ENCODE peak calls at places on chromosome 12, in seven cellular contexts. V, G, J, P, Y, D and W are unnamed samples.
A peak's percentile ranks its signal among the peaks of the same experiment; 100 is the strongest.

GRCh38 chr12:42468853-42469252 is 120.7 kb downstream of the PRICKLE1 start:
- DNase-seq in J (no peak), Y (no peak), V (no peak), P (no peak), G (no peak), D (no peak), W (no peak)

GRCh38 chr12:49809369-49810158 is 18.6 kb downstream of the NCKAP5L start:
- DNase-seq in G (no peak), Y (peak; percentile 53), D (no peak), J (peak; percentile 54), V (no peak), P (no peak), W (peak; percentile 53)

GRCh38 chr12:53231859-53232640 is at the start of gene RARG:
- DNase-seq in J (no peak), D (peak; percentile 60), Y (peak; percentile 64), G (no peak), V (peak; percentile 83), P (peak; percentile 79), W (peak; percentile 51)

GRCh38 chr12:51076235-51076930 is 7.0 kb downstream of the CSRNP2 start:
- DNase-seq in Y (no peak), P (no peak), D (peak; percentile 16), J (no peak), V (no peak), G (no peak), W (no peak)

GRCh38 chr12:17264603-17265002 is 658.6 kb upstream of the LMO3 start:
- DNase-seq in P (no peak), G (no peak), D (no peak), J (no peak), Y (no peak), V (no peak), W (no peak)

GRCh38 chr12:69388371-69388770 is 28.8 kb downstream of the YEATS4 start:
- DNase-seq in Y (no peak), J (no peak), G (peak; percentile 81), D (peak; percentile 80), V (no peak), P (no peak), W (peak; percentile 76)

GRCh38 chr12:65993173-65993572 is 137.4 kb downstream of the LLPH start:
- DNase-seq in Y (no peak), V (no peak), D (no peak), P (no peak), J (no peak), G (no peak), W (no peak)

GRCh38 chr12:14664434-14665023 is 31.9 kb downstream of the GUCY2C start:
- DNase-seq in V (no peak), J (no peak), D (peak; percentile 66), P (no peak), G (peak; percentile 35), Y (peak; percentile 42), W (peak; percentile 40)

GRCh38 chr12:130949806-130950205 is 3.9 kb upstream of the ADGRD1 start:
- DNase-seq in D (peak; percentile 54), G (no peak), V (no peak), P (no peak), Y (no peak), J (no peak), W (no peak)

GRCh38 chr12:118737985-118738540 is 243.3 kb upstream of the SRRM4 start:
- DNase-seq in Y (no peak), V (no peak), P (no peak), G (no peak), D (no peak), J (no peak), W (no peak)

GRCh38 chr12:87464565-87464964 is 564.6 kb downstream of the C12orf50 start:
- DNase-seq in P (no peak), V (no peak), G (no peak), Y (no peak), D (no peak), J (no peak), W (no peak)

GRCh38 chr12:124684496-124684895 is 117.1 kb upstream of the NCOR2 start:
- DNase-seq in P (no peak), J (no peak), Y (no peak), G (peak; percentile 11), D (peak; percentile 58), V (no peak), W (peak; percentile 59)

GRCh38 chr12:65232490-65233077 is 45.9 kb upstream of the MSRB3 start:
- DNase-seq in V (no peak), Y (peak; percentile 13), D (peak; percentile 44), J (no peak), P (no peak), G (peak; percentile 38), W (peak; percentile 35)

GRCh38 chr12:86945685-86946196 is 689.5 kb upstream of the MGAT4C start:
- DNase-seq in J (no peak), P (no peak), G (no peak), Y (peak; percentile 42), V (no peak), D (no peak), W (no peak)

GRCh38 chr12:122721057-122721545 is 4.5 kb upstream of the HCAR3 start:
- DNase-seq in J (no peak), Y (no peak), V (no peak), D (peak; percentile 29), P (no peak), G (no peak), W (no peak)

GRCh38 chr12:48683534-48683933 is 1.5 kb upstream of the KANSL2 start:
- DNase-seq in P (no peak), J (no peak), G (no peak), V (no peak), Y (no peak), D (no peak), W (no peak)

GRCh38 chr12:98464155-98464554 is 51.2 kb upstream of the TMPO start:
- DNase-seq in P (no peak), D (no peak), J (no peak), Y (no peak), G (peak; percentile 31), V (no peak), W (peak; percentile 49)

GRCh38 chr12:55188974-55189556 is 31.8 kb upstream of the OR10A7 start:
- DNase-seq in Y (peak; percentile 78), D (peak; percentile 96), G (peak; percentile 76), J (peak; percentile 74), V (no peak), P (no peak), W (peak; percentile 72)

GRCh38 chr12:38782393-38782792 is 123.0 kb downstream of the CPNE8 start:
- DNase-seq in D (no peak), Y (no peak), V (no peak), J (no peak), P (no peak), G (no peak), W (no peak)

GRCh38 chr12:264269-264668 is 1.6 kb upstream of the SLC6A13 start:
- DNase-seq in Y (no peak), G (no peak), V (no peak), D (no peak), P (no peak), J (no peak), W (no peak)

GRCh38 chr12:41536813-41537490 is 348.8 kb downstream of the PDZRN4 start:
- DNase-seq in P (no peak), Y (no peak), J (no peak), V (no peak), G (no peak), D (no peak), W (no peak)

GRCh38 chr12:132049876-132050275 is 94.2 kb downstream of the DDX51 start:
- DNase-seq in Y (no peak), G (no peak), P (no peak), D (no peak), J (no peak), V (no peak), W (no peak)

GRCh38 chr12:124626841-124627502 is 59.6 kb upstream of the NCOR2 start:
- DNase-seq in P (no peak), J (no peak), Y (no peak), D (no peak), G (peak; percentile 43), V (no peak), W (no peak)

GRCh38 chr12:94255428-94255827 is 107.1 kb downstream of the PLXNC1 start:
- DNase-seq in V (no peak), Y (no peak), J (no peak), D (no peak), G (no peak), P (no peak), W (no peak)
- H3K4me2 ChIP-seq in V (no peak overlapping the region), Y (no peak overlapping the region), J (no peak overlapping the region), D (no peak overlapping the region), G (no peak overlapping the region), P (no peak overlapping the region), W (no peak overlapping the region)

GRCh38 chr12:25590021-25590721 is 37.1 kb upstream of the LMNTD1 start:
- DNase-seq in Y (no peak), P (no peak), J (no peak), V (no peak), D (no peak), G (no peak), W (no peak)

GRCh38 chr12:25585021-25585523 is 32.0 kb upstream of the LMNTD1 start:
- DNase-seq in V (no peak), J (no peak), G (peak; percentile 17), Y (no peak), D (no peak), P (no peak), W (no peak)

GRCh38 chr12:25585662-25586061 is 32.6 kb upstream of the LMNTD1 start:
- DNase-seq in D (peak; percentile 2), G (no peak), V (no peak), J (no peak), Y (no peak), P (no peak), W (no peak)

GRCh38 chr12:25591132-25591531 is 38.0 kb upstream of the LMNTD1 start:
- DNase-seq in J (no peak), G (no peak), V (peak; percentile 43), Y (peak; percentile 72), P (peak; percentile 70), D (peak; percentile 6), W (peak; percentile 5)

DNA sequence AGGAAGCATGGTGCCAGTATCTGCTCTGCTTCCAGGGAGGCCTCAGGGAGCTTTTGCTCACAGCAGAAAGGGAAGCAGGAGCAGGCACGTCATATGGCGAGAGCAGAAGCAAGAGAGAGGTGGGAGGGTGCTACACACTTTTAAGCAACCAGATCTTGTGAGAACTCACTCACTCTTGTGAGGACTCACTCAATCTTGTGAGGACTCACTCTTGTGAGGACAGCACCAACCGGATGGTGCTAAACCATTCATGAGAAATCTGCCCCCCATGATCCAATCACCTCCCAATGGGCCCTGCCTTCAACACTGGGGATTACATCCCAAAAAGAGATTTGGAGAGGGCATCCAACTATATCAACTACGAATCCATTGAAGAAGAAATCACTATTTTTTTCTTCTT is 34.3 kb upstream of the LMNTD1 start:
- DNase-seq in G (no peak), Y (no peak), P (no peak), J (no peak), V (no peak), D (no peak), W (no peak)
- H4K8ac ChIP-seq in G (no peak overlapping the region), Y (no peak overlapping the region), P (no peak overlapping the region), J (no peak overlapping the region), V (no peak overlapping the region), D (no peak overlapping the region), W (no peak overlapping the region)

DNA sequence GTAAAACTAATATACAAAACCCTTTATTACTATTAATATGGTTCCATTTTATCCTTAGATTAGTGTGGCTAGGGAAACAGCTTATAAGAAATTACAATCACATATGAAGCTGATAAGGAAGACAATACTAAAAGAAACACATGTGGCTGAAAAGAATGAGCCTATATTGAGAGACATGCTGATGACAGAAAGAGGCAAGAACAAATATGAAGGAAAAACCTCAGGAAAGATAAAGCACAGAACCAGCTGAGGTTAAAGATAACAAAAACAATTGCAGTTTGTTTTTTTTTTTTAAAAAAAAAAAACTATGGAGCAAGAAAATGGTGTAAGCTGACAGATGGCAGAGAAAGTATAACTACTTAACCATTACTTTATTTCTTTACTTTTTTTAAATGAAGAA is 69.2 kb upstream of the OSBPL8 start:
- DNase-seq in G (no peak), V (no peak), Y (no peak), P (no peak), D (no peak), J (no peak), W (no peak)
- H3K4ac ChIP-seq in G (no peak overlapping the region), V (no peak overlapping the region), Y (no peak overlapping the region), P (no peak overlapping the region), D (no peak overlapping the region), J (no peak overlapping the region), W (no peak overlapping the region)

GRCh38 chr12:112537710-112538396 is 119.1 kb downstream of the PTPN11 start:
- DNase-seq in Y (peak; percentile 97), P (peak; percentile 88), G (peak; percentile 12), V (no peak), D (peak; percentile 58), J (no peak), W (peak; percentile 67)
- H3K4me2 ChIP-seq in Y (no peak overlapping the region), P (no peak overlapping the region), G (no peak overlapping the region), V (no peak overlapping the region), D (no peak overlapping the region), J (no peak overlapping the region), W (no peak overlapping the region)